ENCODE peak calls at places on chromosomes 16 and 17, in seven cellular contexts. X is Caco-2, U is AG10803, M is nephron progenitor cell, R is fibroblast of lung, Q is fibroblast of mammary gland, A is endothelial cell. H is an unnamed sample.

GRCh38 chr16:2981177-2981898 is 1.1 kb upstream of the PKMYT1 start:
- DNase-seq in M (no peak), U (no peak), Q (no peak), R (no peak), A (no peak), X (no peak), H (peak)

GRCh38 chr17:80292557-80292956 is 31.9 kb downstream of the RNF213 start:
- DNase-seq in A (no peak), M (peak), Q (no peak), R (no peak), U (no peak), X (no peak), H (peak)

GRCh38 chr16:89150090-89150835 is 21.3 kb upstream of the CDH15 start:
- DNase-seq in M (no peak), U (no peak), R (no peak), A (no peak), X (no peak), Q (no peak), H (no peak)

GRCh38 chr17:36602924-36603384 is 1.6 kb downstream of the MRM1 start:
- DNase-seq in A (peak), U (peak), M (peak), R (peak), Q (peak), X (peak), H (peak)

GRCh38 chr17:13365331-13365730 is 236.4 kb downstream of the HS3ST3A1 start:
- DNase-seq in Q (peak), X (no peak), A (no peak), U (peak), R (peak), M (no peak), H (peak)

GRCh38 chr16:21263640-21264211 is 14.4 kb downstream of the CRYM start:
- DNase-seq in Q (peak), R (peak), U (peak), A (no peak), X (no peak), M (peak), H (peak)

GRCh38 chr17:4901648-4902344 is 1.1 kb downstream of the CHRNE start:
- DNase-seq in A (no peak), U (no peak), M (no peak), X (no peak), Q (no peak), R (no peak), H (no peak)

GRCh38 chr17:67689534-67690177 is 28.1 kb upstream of the NOL11 start:
- DNase-seq in U (peak), R (peak), Q (peak), M (peak), X (no peak), A (peak), H (peak)

GRCh38 chr17:78645421-78646295 is 68.5 kb upstream of the DNAH17 start:
- DNase-seq in A (peak), X (no peak), R (peak), U (no peak), M (no peak), Q (peak), H (peak)

GRCh38 chr17:79404136-79404911 is 206.5 kb downstream of the RBFOX3 start:
- DNase-seq in Q (no peak), U (no peak), X (no peak), A (no peak), M (no peak), R (no peak), H (no peak)

GRCh38 chr17:63189082-63189481 is 223.0 kb downstream of the TANC2 start:
- DNase-seq in A (no peak), X (no peak), M (no peak), R (peak), Q (peak), U (peak), H (peak)

GRCh38 chr17:35242158-35242804 is 591 bp upstream of the SLFN5 start:
- DNase-seq in M (peak), X (peak), A (peak), U (peak), R (no peak), Q (peak), H (peak)

GRCh38 chr17:83148317-83149044 is 69.1 kb downstream of the METRNL start:
- DNase-seq in X (no peak), A (no peak), U (no peak), R (no peak), M (no peak), Q (no peak), H (no peak)

GRCh38 chr17:71107136-71107535 is 937.8 kb downstream of the KCNJ2 start:
- DNase-seq in R (no peak), Q (peak), M (no peak), A (no peak), X (no peak), U (peak), H (no peak)

GRCh38 chr17:44778656-44779210 is 19.9 kb downstream of the ADAM11 start:
- DNase-seq in X (no peak), A (no peak), R (no peak), U (no peak), M (no peak), Q (no peak), H (no peak)

GRCh38 chr16:65618335-65618734 is 496.5 kb upstream of the CDH11 start:
- DNase-seq in R (no peak), U (no peak), M (no peak), X (no peak), A (no peak), Q (no peak), H (no peak)

GRCh38 chr16:77838597-77839255 is 50.4 kb downstream of the VAT1L start:
- DNase-seq in A (no peak), U (no peak), R (no peak), Q (no peak), M (no peak), X (no peak), H (no peak)

GRCh38 chr16:82938108-82938507 is 311.3 kb downstream of the CDH13 start:
- DNase-seq in X (no peak), M (no peak), R (no peak), U (no peak), A (no peak), Q (no peak), H (no peak)

GRCh38 chr17:48294989-48295892 is 134.8 kb downstream of the SKAP1 start:
- DNase-seq in X (no peak), R (no peak), U (no peak), A (no peak), Q (peak), M (no peak), H (peak)

GRCh38 chr17:16623282-16623681 is 30.4 kb downstream of the ZNF624 start:
- DNase-seq in A (no peak), R (no peak), U (no peak), M (no peak), Q (no peak), X (no peak), H (no peak)

GRCh38 chr17:49910094-49910857 is 58.7 kb upstream of the DLX4 start:
- DNase-seq in X (no peak), Q (peak), R (no peak), A (peak), U (no peak), M (peak), H (peak)

GRCh38 chr17:73950515-73950914 is 253.0 kb upstream of the RPL38 start:
- DNase-seq in M (no peak), R (no peak), X (no peak), Q (no peak), A (no peak), U (no peak), H (no peak)

GRCh38 chr16:81945665-81946064 is 65.6 kb downstream of the SDR42E1 start:
- DNase-seq in U (peak), Q (peak), X (no peak), A (no peak), R (no peak), M (no peak), H (no peak)

GRCh38 chr16:74052006-74052405 is 244.6 kb upstream of the PSMD7 start:
- DNase-seq in M (no peak), A (no peak), R (no peak), U (no peak), X (no peak), Q (no peak), H (no peak)

GRCh38 chr17:77498875-77499698 is 358.3 kb downstream of the SEC14L1 start:
- DNase-seq in U (no peak), X (no peak), A (no peak), R (no peak), M (no peak), Q (no peak), H (no peak)

GRCh38 chr17:41907185-41907556 is 11.6 kb downstream of the ACLY start:
- DNase-seq in R (peak), X (no peak), Q (peak), U (peak), A (no peak), M (no peak), H (peak)

GRCh38 chr17:5785343-5785742 is 201.0 kb upstream of the NLRP1 start:
- DNase-seq in Q (peak), A (no peak), R (no peak), M (peak), X (no peak), U (peak), H (peak)

GRCh38 chr16:28609631-28610594 is at the start of gene SULT1A1:
- DNase-seq in Q (no peak), A (no peak), U (no peak), R (no peak), X (no peak), M (peak), H (peak)

GRCh38 chr16:61934591-61934990 is 101.6 kb downstream of the CDH8 start:
- DNase-seq in A (no peak), Q (no peak), R (no peak), U (no peak), M (no peak), X (no peak), H (no peak)

GRCh38 chr17:31787857-31788570 is 71.0 kb downstream of the COPRS start:
- DNase-seq in X (no peak), M (no peak), A (no peak), Q (peak), U (peak), R (peak), H (peak)

GRCh38 chr16:55444754-55445485 is 34.1 kb upstream of the MMP2 start:
- DNase-seq in U (no peak), Q (no peak), X (no peak), M (no peak), R (no peak), A (no peak), H (no peak)

GRCh38 chr16:89412811-89413210 is 77.5 kb downstream of the ANKRD11 start:
- DNase-seq in Q (no peak), M (peak), X (no peak), A (no peak), R (no peak), U (no peak), H (no peak)

GRCh38 chr16:19875900-19876299 is 8.7 kb downstream of the GPRC5B start:
- DNase-seq in X (no peak), R (no peak), Q (no peak), A (no peak), M (no peak), U (no peak), H (no peak)

GRCh38 chr17:5866978-5867377 is 203.2 kb upstream of the WSCD1 start:
- DNase-seq in Q (no peak), X (no peak), U (no peak), M (no peak), R (no peak), A (no peak), H (no peak)

GRCh38 chr16:50238868-50239301 is 27.5 kb upstream of the ADCY7 start:
- DNase-seq in Q (no peak), M (no peak), A (no peak), U (peak), R (no peak), X (no peak), H (no peak)

GRCh38 chr16:84689126-84689525 is 10.7 kb upstream of the USP10 start:
- DNase-seq in Q (peak), U (peak), A (no peak), X (no peak), M (no peak), R (peak), H (peak)

GRCh38 chr16:87344931-87345631 is 27.9 kb upstream of the C16orf95 start:
- DNase-seq in Q (no peak), M (no peak), X (no peak), U (no peak), A (no peak), R (no peak), H (no peak)

GRCh38 chr17:63579633-63580032 is 21.1 kb upstream of the TACO1 start:
- DNase-seq in Q (no peak), X (no peak), A (peak), R (no peak), U (no peak), M (no peak), H (no peak)

GRCh38 chr17:75319818-75320691 is 30.8 kb upstream of the SLC25A19 start:
- DNase-seq in Q (peak), M (no peak), U (peak), A (no peak), R (peak), X (no peak), H (peak)
- TF ChIP-seq CTCF in Q (no peak), M (no peak), U (no peak), A (no peak), R (no peak), X (no peak), H (no peak)

DNA sequence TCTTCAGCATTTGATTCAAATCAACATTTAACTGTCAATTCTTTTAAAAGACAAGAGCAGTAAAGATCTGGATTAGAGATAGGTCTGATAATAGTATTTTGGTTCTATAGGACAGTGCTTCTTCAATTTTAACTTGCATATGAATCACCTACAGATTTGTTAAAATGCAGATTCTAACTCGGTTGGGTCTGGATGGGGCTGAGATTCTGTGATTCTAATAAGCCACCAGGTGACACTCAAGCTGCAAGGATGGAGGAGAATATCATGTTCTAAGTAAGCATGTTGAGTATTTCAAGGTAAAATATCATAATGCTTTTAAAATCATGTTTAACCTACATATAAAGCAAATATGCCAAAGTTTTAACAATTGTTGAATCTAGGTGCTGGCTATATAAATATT is 15.8 kb downstream of the TSPOAP1 start:
- DNase-seq in U (no peak), M (no peak), A (no peak), Q (no peak), X (no peak), R (no peak), H (no peak)
- TF ChIP-seq CTCF in U (no peak), M (no peak), A (no peak), Q (no peak), X (no peak), R (peak), H (no peak)

GRCh38 chr16:58734459-58734787 is 307 bp upstream of the GOT2 start:
- DNase-seq in R (no peak), X (no peak), U (no peak), A (no peak), M (no peak), Q (no peak), H (no peak)
- TF ChIP-seq CTCF in R (no peak), X (no peak), U (no peak), A (no peak), M (no peak), Q (no peak), H (no peak)

GRCh38 chr17:7711356-7711755 is 6.2 kb upstream of the DNAH2 start:
- DNase-seq in U (no peak), X (no peak), Q (no peak), M (no peak), R (no peak), A (no peak), H (no peak)
- TF ChIP-seq CTCF in U (peak), X (no peak), Q (peak), M (peak), R (peak), A (no peak), H (peak)

GRCh38 chr17:30208214-30208613 is 27.3 kb downstream of the SLC6A4 start:
- DNase-seq in M (no peak), A (no peak), Q (no peak), X (no peak), U (no peak), R (no peak), H (no peak)

GRCh38 chr17:30200086-30200485 is 35.4 kb downstream of the SLC6A4 start:
- DNase-seq in X (no peak), Q (no peak), M (no peak), U (no peak), R (no peak), A (no peak), H (no peak)

GRCh38 chr17:30207655-30208054 is 27.8 kb downstream of the SLC6A4 start:
- DNase-seq in M (no peak), A (no peak), X (no peak), U (no peak), R (no peak), Q (no peak), H (no peak)

GRCh38 chr17:30199600-30199999 is 35.9 kb downstream of the SLC6A4 start:
- DNase-seq in A (no peak), X (no peak), M (no peak), R (no peak), Q (peak), U (no peak), H (no peak)

GRCh38 chr17:30203471-30203981 is 32.0 kb downstream of the SLC6A4 start:
- DNase-seq in Q (no peak), U (no peak), X (no peak), M (no peak), R (no peak), A (no peak), H (no peak)
- TF ChIP-seq CTCF in Q (no peak), U (no peak), X (no peak), M (no peak), R (no peak), A (no peak), H (no peak)

GRCh38 chr17:38883592-38884526 is 14.0 kb downstream of the LASP1 start:
- DNase-seq in Q (peak), R (no peak), X (no peak), M (no peak), U (no peak), A (no peak), H (peak)
- TF ChIP-seq CTCF in Q (no peak), R (no peak), X (no peak), M (no peak), U (peak), A (no peak), H (peak)

DNA sequence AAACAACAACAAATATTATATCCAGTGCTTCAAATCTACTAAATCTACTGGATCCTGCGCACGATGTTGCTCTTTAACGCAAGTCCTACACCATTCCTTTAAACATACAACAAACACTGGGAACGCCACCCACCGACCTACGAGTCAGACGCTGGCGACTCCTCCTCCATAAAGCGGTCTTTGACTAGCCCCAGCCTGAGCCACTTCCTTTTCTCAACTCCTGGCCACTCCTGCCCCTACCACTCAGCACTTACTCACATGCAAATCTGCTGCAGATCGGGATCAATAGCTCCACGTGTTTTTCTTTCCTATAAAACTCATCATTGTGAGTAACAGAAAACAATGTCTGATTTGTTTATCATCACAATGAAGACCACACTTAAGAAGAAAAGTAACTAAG is 32.8 kb upstream of the MNT start:
- DNase-seq in A (no peak), R (no peak), Q (peak), U (no peak), X (no peak), M (no peak), H (no peak)
- TF ChIP-seq CTCF in A (no peak), R (no peak), Q (no peak), U (no peak), X (no peak), M (no peak), H (no peak)

GRCh38 chr17:8057691-8058114 is 18.8 kb downstream of the ALOX15B start:
- DNase-seq in R (peak), U (peak), M (peak), X (peak), A (peak), Q (peak), H (peak)
- TF ChIP-seq CTCF in R (peak), U (peak), M (peak), X (peak), A (peak), Q (peak), H (peak)